ENCODE peak calls at places on chromosome 2, in four cellular contexts. One of them, this sample, is unnamed.

GRCh38 chr2:187299122-187299906 is 148.7 kb downstream of the CALCRL start:
- DNase-seq in ovary: no peak
- DNase-seq in AG04450: no peak
- DNase-seq in heart left ventricle: no peak
- DNase-seq in this sample: peak

GRCh38 chr2:240246173-240246820 is 105.8 kb upstream of the OTOS start:
- DNase-seq in ovary: peak
- DNase-seq in AG04450: no peak
- DNase-seq in heart left ventricle: no peak
- DNase-seq in this sample: no peak

GRCh38 chr2:29401994-29402393 is 286.8 kb downstream of the CLIP4 start:
- DNase-seq in heart left ventricle: no peak
- DNase-seq in ovary: no peak
- DNase-seq in AG04450: no peak
- DNase-seq in this sample: no peak

GRCh38 chr2:12950957-12951656 is 234.4 kb downstream of the TRIB2 start:
- DNase-seq in ovary: no peak
- DNase-seq in AG04450: no peak
- DNase-seq in heart left ventricle: no peak
- DNase-seq in this sample: peak

GRCh38 chr2:5673861-5674240 is 18.3 kb upstream of the SOX11 start:
- DNase-seq in ovary: no peak
- DNase-seq in heart left ventricle: no peak
- DNase-seq in AG04450: no peak
- DNase-seq in this sample: no peak

GRCh38 chr2:118386636-118387302 is 298.5 kb downstream of the INSIG2 start:
- DNase-seq in ovary: no peak
- DNase-seq in AG04450: peak
- DNase-seq in heart left ventricle: no peak
- DNase-seq in this sample: peak

GRCh38 chr2:155356250-155356649 is 657.8 kb downstream of the KCNJ3 start:
- DNase-seq in ovary: no peak
- DNase-seq in heart left ventricle: no peak
- DNase-seq in AG04450: no peak
- DNase-seq in this sample: no peak

GRCh38 chr2:137467246-137467862 is 496.9 kb upstream of the HNMT start:
- DNase-seq in ovary: no peak
- DNase-seq in heart left ventricle: no peak
- DNase-seq in AG04450: no peak
- DNase-seq in this sample: peak

GRCh38 chr2:150937030-150937429 is 324.6 kb downstream of the RBM43 start:
- DNase-seq in ovary: no peak
- DNase-seq in heart left ventricle: no peak
- DNase-seq in AG04450: no peak
- DNase-seq in this sample: no peak

GRCh38 chr2:66987747-66988146 is 409.4 kb upstream of the ETAA1 start:
- DNase-seq in AG04450: no peak
- DNase-seq in ovary: no peak
- DNase-seq in heart left ventricle: no peak
- DNase-seq in this sample: no peak

GRCh38 chr2:69151974-69152373 is 139.0 kb downstream of the ANTXR1 start:
- DNase-seq in heart left ventricle: no peak
- DNase-seq in ovary: no peak
- DNase-seq in AG04450: no peak
- DNase-seq in this sample: no peak

GRCh38 chr2:175030380-175031271 is 25.4 kb upstream of the CHN1 start:
- DNase-seq in ovary: peak
- DNase-seq in heart left ventricle: peak
- DNase-seq in AG04450: peak
- DNase-seq in this sample: peak

GRCh38 chr2:10408649-10409579 is 39.2 kb downstream of the ODC1 start:
- DNase-seq in ovary: peak
- DNase-seq in heart left ventricle: peak
- DNase-seq in AG04450: no peak
- DNase-seq in this sample: peak

GRCh38 chr2:9655441-9656269 is 24.9 kb upstream of the YWHAQ start:
- DNase-seq in AG04450: peak
- DNase-seq in ovary: no peak
- DNase-seq in heart left ventricle: no peak
- DNase-seq in this sample: peak

GRCh38 chr2:206163251-206163880 is 3.7 kb downstream of the EEF1B2 start:
- DNase-seq in AG04450: no peak
- DNase-seq in ovary: no peak
- DNase-seq in heart left ventricle: no peak
- DNase-seq in this sample: peak

GRCh38 chr2:145592362-145592761 is 1072.4 kb upstream of the ZEB2 start:
- DNase-seq in AG04450: no peak
- DNase-seq in ovary: no peak
- DNase-seq in heart left ventricle: no peak
- DNase-seq in this sample: no peak

GRCh38 chr2:145597011-145597410 is 1077.1 kb upstream of the ZEB2 start:
- DNase-seq in AG04450: no peak
- DNase-seq in heart left ventricle: no peak
- DNase-seq in ovary: no peak
- DNase-seq in this sample: peak

GRCh38 chr2:145595296-145595695 is 1075.4 kb upstream of the ZEB2 start:
- DNase-seq in AG04450: no peak
- DNase-seq in heart left ventricle: no peak
- DNase-seq in ovary: no peak
- DNase-seq in this sample: peak

GRCh38 chr2:145593280-145593679 is 1073.4 kb upstream of the ZEB2 start:
- DNase-seq in heart left ventricle: no peak
- DNase-seq in ovary: no peak
- DNase-seq in AG04450: no peak
- DNase-seq in this sample: no peak

GRCh38 chr2:145593991-145594702 is 1074.2 kb upstream of the ZEB2 start:
- DNase-seq in ovary: no peak
- DNase-seq in AG04450: peak
- DNase-seq in heart left ventricle: no peak
- DNase-seq in this sample: peak
- TF ChIP-seq CTCF in ovary: no peak
- TF ChIP-seq CTCF in AG04450: peak
- TF ChIP-seq CTCF in heart left ventricle: no peak
- TF ChIP-seq CTCF in this sample: peak

GRCh38 chr2:120442541-120442922 is 96.6 kb downstream of the INHBB start:
- DNase-seq in AG04450: no peak
- DNase-seq in heart left ventricle: no peak
- DNase-seq in ovary: no peak
- DNase-seq in this sample: no peak
- H3K4me3 ChIP-seq in AG04450: no peak
- H3K4me3 ChIP-seq in heart left ventricle: peak
- H3K4me3 ChIP-seq in ovary: no peak
- H3K4me3 ChIP-seq in this sample: no peak

GRCh38 chr2:238448031-238448955 is 21.6 kb downstream of the ASB1 start:
- DNase-seq in AG04450: no peak
- DNase-seq in ovary: no peak
- DNase-seq in heart left ventricle: no peak
- DNase-seq in this sample: no peak

GRCh38 chr2:238449241-238449640 is 22.5 kb downstream of the ASB1 start:
- DNase-seq in AG04450: no peak
- DNase-seq in ovary: no peak
- DNase-seq in heart left ventricle: no peak
- DNase-seq in this sample: no peak

GRCh38 chr2:238450440-238450861 is 23.7 kb downstream of the ASB1 start:
- DNase-seq in ovary: no peak
- DNase-seq in heart left ventricle: peak
- DNase-seq in AG04450: no peak
- DNase-seq in this sample: no peak

GRCh38 chr2:238446371-238446770 is 19.6 kb downstream of the ASB1 start:
- DNase-seq in ovary: no peak
- DNase-seq in heart left ventricle: no peak
- DNase-seq in AG04450: no peak
- DNase-seq in this sample: no peak

GRCh38 chr2:238449909-238450417 is 23.2 kb downstream of the ASB1 start:
- DNase-seq in ovary: no peak
- DNase-seq in AG04450: no peak
- DNase-seq in heart left ventricle: peak
- DNase-seq in this sample: peak
- TF ChIP-seq CTCF in ovary: no peak
- TF ChIP-seq CTCF in AG04450: no peak
- TF ChIP-seq CTCF in heart left ventricle: no peak
- TF ChIP-seq CTCF in this sample: no peak

DNA sequence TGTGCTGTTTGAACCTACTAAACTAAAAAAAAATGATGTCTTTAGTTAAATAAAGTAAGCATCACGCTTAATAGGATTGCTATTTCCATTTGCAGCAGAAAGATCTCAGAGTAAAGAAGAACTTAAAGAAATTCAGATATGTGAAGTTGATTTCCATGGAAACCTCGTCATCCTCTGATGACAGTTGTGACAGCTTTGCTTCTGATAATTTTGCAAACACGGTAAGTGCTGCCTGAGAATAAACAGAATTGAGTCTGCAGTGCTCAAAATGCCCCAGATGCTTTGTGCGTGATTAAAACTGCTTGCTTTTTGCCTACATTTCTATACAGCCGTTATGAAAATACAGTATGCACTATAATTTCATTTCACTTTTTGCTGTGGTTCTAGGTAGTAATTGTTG is 3.9 kb downstream of the CDCA7 start:
- DNase-seq in heart left ventricle: no peak
- DNase-seq in ovary: no peak
- DNase-seq in AG04450: no peak
- DNase-seq in this sample: no peak
- H3K4me3 ChIP-seq in heart left ventricle: no peak
- H3K4me3 ChIP-seq in ovary: no peak
- H3K4me3 ChIP-seq in AG04450: no peak
- H3K4me3 ChIP-seq in this sample: no peak

DNA sequence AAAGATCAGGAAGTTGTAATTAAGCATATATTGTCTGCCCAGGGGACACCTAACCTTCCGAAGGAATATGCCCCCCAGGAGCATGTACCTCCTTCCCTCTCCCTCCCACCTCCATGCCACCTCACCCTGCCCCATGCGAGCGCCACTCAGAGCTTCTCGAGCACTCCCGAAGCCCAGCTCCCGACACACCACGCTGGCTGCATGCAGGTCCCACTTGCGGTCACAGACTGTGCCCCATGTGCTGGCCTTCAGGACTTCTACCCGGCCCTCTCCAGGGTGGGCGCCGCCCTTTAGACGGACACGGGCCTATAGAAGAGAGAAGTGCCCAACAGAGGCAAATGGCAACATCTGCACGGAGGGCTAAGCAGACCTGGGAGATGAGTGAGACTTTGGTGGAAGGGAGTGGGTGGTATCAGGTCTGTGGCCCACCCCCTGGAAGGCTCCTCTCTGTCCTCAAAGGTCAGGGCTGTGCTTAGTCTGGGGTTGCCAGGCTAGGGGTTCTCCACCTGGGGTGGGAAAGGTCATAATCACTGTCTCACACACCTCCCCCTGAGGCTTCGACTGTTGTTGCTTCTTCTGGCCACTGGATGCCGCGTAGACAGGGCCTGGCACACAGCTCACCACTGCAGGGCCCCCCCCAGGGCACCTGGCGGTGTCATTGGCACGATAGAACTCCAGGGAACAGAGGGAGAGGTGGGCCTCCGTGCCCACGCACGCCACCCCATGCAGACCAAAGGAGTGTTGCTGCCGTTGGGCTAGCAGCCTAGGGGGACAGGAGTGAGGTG is 6.6 kb downstream of the HTRA2 start:
- DNase-seq in heart left ventricle: peak
- DNase-seq in AG04450: no peak
- DNase-seq in ovary: no peak
- DNase-seq in this sample: no peak
- TF ChIP-seq CTCF in heart left ventricle: no peak
- TF ChIP-seq CTCF in AG04450: no peak
- TF ChIP-seq CTCF in ovary: no peak
- TF ChIP-seq CTCF in this sample: no peak

This sample was measured in fibroblast of mammary gland.